ENCODE peak calls at places on chromosome 20, in seven cellular contexts. V is upper lobe of left lung, N is GM12878, T is suprapubic skin, P is HCT116, W is transverse colon, S is GM23338. J is an unnamed sample.

GRCh38 chr20:41587956-41588355 is 30.2 kb downstream of the CHD6 start:
- DNase-seq in N (no peak), P (no peak), T (no peak), W (no peak), S (no peak), V (no peak), J (no peak)

GRCh38 chr20:33846291-33846916 is 35.3 kb downstream of the CHMP4B start:
- DNase-seq in W (no peak), S (no peak), T (no peak), V (no peak), P (no peak), N (no peak), J (no peak)

GRCh38 chr20:62235777-62236157 is 2.6 kb upstream of the OSBPL2 start:
- DNase-seq in T (no peak), S (no peak), P (no peak), N (no peak), V (no peak), W (no peak), J (no peak)

GRCh38 chr20:10157539-10157938 is 61.1 kb upstream of the SNAP25 start:
- DNase-seq in T (no peak), W (no peak), P (no peak), S (no peak), N (no peak), V (no peak), J (no peak)

GRCh38 chr20:35669221-35669620 is 4.5 kb upstream of the CPNE1 start:
- DNase-seq in V (no peak), W (no peak), N (no peak), P (no peak), S (no peak), T (peak; percentile 15), J (no peak)

GRCh38 chr20:32110173-32110704 is 725 bp downstream of the TM9SF4 start:
- DNase-seq in V (no peak), P (no peak), W (no peak), S (no peak), T (peak; percentile 3), N (no peak), J (no peak)

GRCh38 chr20:44247131-44247571 is at the start of gene GDAP1L1:
- DNase-seq in W (no peak), V (no peak), N (no peak), T (no peak), P (no peak), S (peak; percentile 89), J (no peak)

GRCh38 chr20:38196016-38196415 is 30.9 kb upstream of the TGM2 start:
- DNase-seq in S (no peak), T (no peak), P (no peak), N (no peak), W (no peak), V (no peak), J (no peak)

GRCh38 chr20:45822863-45823262 is 4.2 kb downstream of the TNNC2 start:
- DNase-seq in V (peak; percentile 41), W (peak; percentile 64), T (no peak), S (peak; percentile 64), P (no peak), N (no peak), J (no peak)

GRCh38 chr20:18802012-18802634 is 11.5 kb upstream of the SCP2D1 start:
- DNase-seq in N (no peak), T (no peak), S (no peak), V (no peak), P (no peak), W (no peak), J (no peak)

GRCh38 chr20:46022411-46023147 is 6.4 kb upstream of the SLC12A5 start:
- DNase-seq in P (no peak), N (no peak), V (peak; percentile 63), T (no peak), W (peak; percentile 67), S (peak; percentile 85), J (peak; percentile 68)

GRCh38 chr20:38271609-38272120 is 11.1 kb upstream of the KIAA1755 start:
- DNase-seq in S (no peak), W (no peak), N (no peak), P (no peak), V (no peak), T (no peak), J (no peak)

GRCh38 chr20:44993343-44993742 is 27.0 kb downstream of the STK4 start:
- DNase-seq in V (no peak), P (no peak), S (no peak), W (no peak), T (no peak), N (no peak), J (no peak)

GRCh38 chr20:30812739-30813411 is 444.6 kb upstream of the DEFB115 start:
- DNase-seq in V (no peak), P (no peak), W (no peak), N (no peak), S (no peak), T (peak; percentile 83), J (peak; percentile 15)

GRCh38 chr20:1945134-1945618 is 48.7 kb downstream of the PDYN start:
- DNase-seq in P (no peak), T (peak; percentile 88), W (peak; percentile 36), N (no peak), V (peak; percentile 84), S (no peak), J (no peak)

GRCh38 chr20:1417273-1417672 is 24.4 kb upstream of the FKBP1A start:
- DNase-seq in P (peak; percentile 38), S (no peak), W (no peak), N (no peak), V (no peak), T (no peak), J (no peak)

GRCh38 chr20:33285861-33286495 is 3.0 kb downstream of the BPIFB1 start:
- DNase-seq in W (no peak), T (no peak), P (no peak), S (no peak), V (no peak), N (no peak), J (no peak)

GRCh38 chr20:53210931-53211330 is 238.8 kb downstream of the TSHZ2 start:
- DNase-seq in P (no peak), V (no peak), W (no peak), T (no peak), S (no peak), N (no peak), J (no peak)

GRCh38 chr20:53208110-53208908 is 236.2 kb downstream of the TSHZ2 start:
- DNase-seq in T (no peak), V (no peak), S (peak; percentile 85), N (no peak), P (no peak), W (no peak), J (no peak)

GRCh38 chr20:63493563-63494020 is 5.3 kb downstream of the EEF1A2 start:
- DNase-seq in T (no peak), P (no peak), W (no peak), V (no peak), N (no peak), S (no peak), J (no peak)

GRCh38 chr20:46607191-46607848 is 43.9 kb downstream of the SLC13A3 start:
- DNase-seq in S (no peak), T (no peak), V (no peak), N (no peak), P (no peak), W (no peak), J (no peak)

DNA sequence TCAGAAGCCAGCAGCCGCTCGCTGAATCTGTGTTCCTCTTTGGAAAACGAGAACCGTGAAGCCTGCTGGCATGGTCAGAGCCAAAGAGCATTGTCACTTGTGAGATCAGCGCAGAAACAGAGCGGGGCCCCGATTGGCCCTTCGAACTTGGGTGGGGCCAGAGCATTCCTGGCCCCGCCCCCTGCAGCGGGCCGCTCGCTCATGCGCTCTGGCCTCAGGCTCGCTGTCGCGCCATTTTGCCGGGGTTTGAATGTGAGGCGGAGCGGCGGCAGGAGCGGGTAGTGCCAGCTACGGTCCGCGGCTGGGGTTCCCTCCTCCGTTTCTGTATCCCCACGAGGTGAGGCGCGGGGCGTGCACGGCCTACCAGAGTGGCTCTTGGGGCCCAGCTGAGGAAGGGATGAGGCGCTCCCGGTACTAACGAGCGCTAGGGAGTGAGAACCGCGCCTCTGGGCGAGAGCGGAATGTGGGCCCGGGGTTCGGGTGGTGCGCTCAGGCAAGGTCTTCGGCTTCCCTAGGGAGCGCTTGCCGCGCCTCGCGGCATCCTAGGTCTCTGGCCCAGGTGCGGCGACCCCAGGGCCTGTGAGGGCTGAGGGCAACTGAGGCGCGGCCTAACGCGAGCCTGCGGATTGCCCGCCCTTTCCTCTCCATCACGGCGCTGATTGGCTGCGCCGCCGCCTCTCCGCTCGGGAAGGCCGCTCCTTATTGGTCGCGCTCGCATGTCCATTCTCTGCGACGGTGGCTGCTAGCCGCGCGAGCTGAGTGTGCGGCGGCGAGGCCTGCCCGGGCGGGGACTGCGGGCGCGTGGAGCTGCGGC is at the start of gene CSE1L:
- DNase-seq in W (peak; percentile 96), N (peak; percentile 76), S (peak; percentile 97), T (peak; percentile 98), V (peak; percentile 97), P (peak; percentile 87), J (peak; percentile 79)
- TF ChIP-seq POLR2AphosphoS5 in W (peak; percentile 91), N (peak; percentile 84), S (peak; percentile 94), T (peak; percentile 75), V (peak; percentile 85), P (peak; percentile 81), J (peak; percentile 85)

GRCh38 chr20:25540273-25540672 is 45.1 kb downstream of the NINL start:
- DNase-seq in W (no peak), N (no peak), S (peak; percentile 86), P (peak; percentile 16), V (peak; percentile 54), T (no peak), J (no peak)

GRCh38 chr20:25538838-25539665 is 46.3 kb downstream of the NINL start:
- DNase-seq in V (peak; percentile 50), P (no peak), W (no peak), N (no peak), T (no peak), S (no peak), J (no peak)

GRCh38 chr20:25534845-25535244 is 50.5 kb downstream of the NINL start:
- DNase-seq in N (no peak), V (no peak), W (no peak), T (no peak), S (no peak), P (no peak), J (no peak)

GRCh38 chr20:25539742-25540201 is 45.6 kb downstream of the NINL start:
- DNase-seq in T (no peak), N (no peak), P (no peak), S (no peak), W (no peak), V (no peak), J (no peak)

DNA sequence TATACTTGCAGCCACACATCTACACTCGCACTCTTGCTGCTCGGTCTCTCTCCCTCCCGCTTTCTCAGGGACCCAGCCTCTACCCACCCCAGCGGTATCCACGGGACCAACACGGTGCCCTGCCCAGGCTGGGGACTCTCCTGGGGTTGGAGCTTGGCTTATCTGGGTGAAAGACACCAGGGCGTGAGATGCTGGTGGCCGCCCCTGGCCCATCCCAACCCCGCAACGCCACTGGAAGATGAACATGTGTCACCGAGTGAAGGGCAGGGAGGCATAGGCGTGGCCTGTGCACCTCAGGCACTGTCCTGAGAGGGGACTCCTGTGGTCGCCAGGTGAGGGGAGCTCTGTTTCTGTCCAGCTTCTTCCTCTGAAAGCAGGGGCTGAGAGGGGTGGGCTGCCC is 47.4 kb downstream of the NINL start:
- DNase-seq in W (no peak), S (no peak), N (no peak), T (no peak), P (no peak), V (no peak), J (no peak)
- TF ChIP-seq POLR2AphosphoS5 in W (no peak), S (no peak), N (no peak), T (no peak), P (no peak), V (no peak), J (no peak)

GRCh38 chr20:48273843-48274242 is 488.6 kb upstream of the SULF2 start:
- DNase-seq in P (no peak), N (no peak), W (no peak), V (no peak), S (no peak), T (no peak), J (no peak)
- TF ChIP-seq POLR2AphosphoS5 in P (no peak), N (no peak), W (no peak), V (no peak), S (no peak), T (no peak), J (no peak)

GRCh38 chr20:49989234-49990065 is 6.7 kb downstream of the SNAI1 start:
- DNase-seq in P (no peak), W (peak; percentile 27), N (no peak), V (peak; percentile 55), T (peak; percentile 89), S (peak; percentile 77), J (no peak)
- TF ChIP-seq POLR2AphosphoS5 in P (no peak), W (no peak), N (no peak), V (peak; percentile 50), T (no peak), S (no peak), J (no peak)

J was measured in GM12891.